ENCODE peak calls at places on chromosomes 16 and 17, in four cellular contexts. W, E, Q and B are unnamed samples.

GRCh38 chr17:792277-792676 is 10.1 kb downstream of the MRM3 start:
- DNase-seq in W (peak; percentile 37), Q (no peak), E (no peak), B (no peak)

GRCh38 chr16:77449208-77449607 is 14.4 kb upstream of the ADAMTS18 start:
- DNase-seq in Q (no peak), E (no peak), W (no peak), B (no peak)

GRCh38 chr16:555528-556478 is 4.4 kb upstream of the PRR35 start:
- DNase-seq in W (no peak), E (peak; percentile 92), Q (no peak), B (no peak)

GRCh38 chr16:57566436-57566835 is 24.0 kb downstream of the ADGRG5 start:
- DNase-seq in W (peak; percentile 28), E (no peak), Q (no peak), B (no peak)

GRCh38 chr17:10614536-10615155 is 42.5 kb downstream of the MYH3 start:
- DNase-seq in E (peak; percentile 78), W (peak; percentile 63), Q (peak; percentile 14), B (peak; percentile 83)

GRCh38 chr17:76529643-76530488 is 7.6 kb downstream of the CYGB start:
- DNase-seq in E (peak; percentile 52), Q (peak; percentile 22), W (peak; percentile 71), B (peak; percentile 77)

GRCh38 chr16:13171313-13171712 is 269.9 kb downstream of the SHISA9 start:
- DNase-seq in Q (no peak), E (no peak), W (no peak), B (no peak)

GRCh38 chr17:60169921-60170817 is 20.4 kb downstream of the CA4 start:
- DNase-seq in W (peak; percentile 44), E (peak; percentile 10), Q (peak; percentile 36), B (no peak)

GRCh38 chr17:32323784-32324590 is 18.0 kb downstream of the C17orf75 start:
- DNase-seq in W (peak; percentile 33), E (peak; percentile 62), Q (peak; percentile 62), B (no peak)

GRCh38 chr17:72515291-72516065 is 394.7 kb downstream of the SOX9 start:
- DNase-seq in Q (peak; percentile 74), W (no peak), E (peak; percentile 88), B (no peak)

GRCh38 chr16:79599837-79600635 is 501 bp downstream of the MAF start:
- DNase-seq in W (no peak), E (no peak), Q (no peak), B (peak; percentile 69)

GRCh38 chr17:82888583-82889495 is 49.0 kb upstream of the ZNF750 start:
- DNase-seq in W (no peak), E (no peak), Q (no peak), B (peak; percentile 82)

GRCh38 chr16:57749101-57749692 is 13.6 kb downstream of the KATNB1 start:
- DNase-seq in Q (no peak), W (no peak), E (no peak), B (no peak)

GRCh38 chr16:67672739-67673662 is 6.4 kb downstream of the C16orf86 start:
- DNase-seq in E (no peak), Q (peak; percentile 69), W (peak; percentile 80), B (peak; percentile 59)

GRCh38 chr17:43713494-43714162 is 45.0 kb downstream of the SOST start:
- DNase-seq in Q (no peak), W (peak; percentile 61), E (peak; percentile 81), B (no peak)

GRCh38 chr17:80050706-80051105 is 14.3 kb downstream of the CCDC40 start:
- DNase-seq in E (no peak), Q (no peak), W (no peak), B (no peak)

GRCh38 chr16:75000481-75001081 is 1.8 kb downstream of the ZNRF1 start:
- DNase-seq in E (peak; percentile 64), Q (peak; percentile 29), W (peak; percentile 51), B (peak; percentile 47)

GRCh38 chr16:72355561-72355960 is 183.6 kb upstream of the PMFBP1 start:
- DNase-seq in Q (no peak), W (no peak), E (no peak), B (no peak)

GRCh38 chr16:56348168-56349085 is 76.9 kb downstream of the AMFR start:
- DNase-seq in Q (no peak), E (no peak), W (peak; percentile 26), B (no peak)

GRCh38 chr16:12358898-12359297 is 382.4 kb downstream of the SNX29 start:
- DNase-seq in W (no peak), E (no peak), Q (no peak), B (no peak)

GRCh38 chr17:41547921-41548843 is 20.1 kb upstream of the KRT19 start:
- DNase-seq in E (no peak), Q (peak; percentile 98), W (peak; percentile 98), B (peak; percentile 67)

GRCh38 chr17:56908061-56908542 is 5.7 kb downstream of the TRIM25 start:
- DNase-seq in W (peak; percentile 20), Q (no peak), E (no peak), B (no peak)

GRCh38 chr16:3456374-3456773 is 12.9 kb downstream of the NAA60 start:
- DNase-seq in W (no peak), E (no peak), Q (no peak), B (no peak)

GRCh38 chr17:13031718-13032350 is 14.0 kb upstream of the ELAC2 start:
- DNase-seq in Q (peak; percentile 11), E (peak; percentile 61), W (peak; percentile 67), B (peak; percentile 62)

GRCh38 chr17:65627892-65628622 is 66.6 kb upstream of the AXIN2 start:
- DNase-seq in Q (peak; percentile 74), W (peak; percentile 89), E (peak; percentile 5), B (no peak)

GRCh38 chr16:89113661-89114060 is 20.0 kb downstream of the ACSF3 start:
- DNase-seq in E (no peak), Q (no peak), W (no peak), B (no peak)

GRCh38 chr17:43327834-43328420 is 70.9 kb upstream of the ARL4D start:
- DNase-seq in Q (no peak), W (peak; percentile 28), E (no peak), B (no peak)

GRCh38 chr16:50065624-50066481 is at the start of gene HEATR3:
- DNase-seq in Q (peak; percentile 73), E (peak; percentile 94), W (peak; percentile 92), B (peak; percentile 94)

GRCh38 chr17:35892091-35892637 is 12.0 kb upstream of the CCL5 start:
- DNase-seq in Q (peak; percentile 53), E (no peak), W (peak; percentile 31), B (no peak)

GRCh38 chr17:28953444-28954118 is 2.3 kb upstream of the PHF12 start:
- DNase-seq in E (peak; percentile 74), Q (peak; percentile 38), W (peak; percentile 65), B (peak; percentile 90)

GRCh38 chr16:9647981-9648701 is 534.1 kb downstream of the GRIN2A start:
- DNase-seq in E (peak; percentile 54), W (peak; percentile 30), Q (peak; percentile 13), B (peak; percentile 16)

GRCh38 chr17:74467221-74467951 is 952 bp downstream of the CD300A start:
- DNase-seq in W (no peak), E (peak; percentile 49), Q (no peak), B (no peak)

GRCh38 chr16:70686376-70687171 is 721 bp upstream of the MTSS2 start:
- DNase-seq in W (peak; percentile 38), E (peak; percentile 70), Q (no peak), B (no peak)

GRCh38 chr17:28570716-28571254 is 539 bp downstream of the PIGS start:
- DNase-seq in E (peak; percentile 30), Q (no peak), W (peak; percentile 52), B (peak; percentile 63)

GRCh38 chr16:57194512-57194911 is 8.4 kb downstream of the RSPRY1 start:
- DNase-seq in W (peak; percentile 97), E (no peak), Q (peak; percentile 96), B (no peak)